ENCODE peak calls at places on chromosome 7, in four cellular contexts. One of them, this sample, is unnamed.

GRCh38 chr7:129949292-129950133 is 3.2 kb downstream of the UBE2H start:
- DNase-seq in colonic mucosa: peak; percentile 32
- DNase-seq in neural progenitor cell: peak; percentile 64
- DNase-seq in AG10803: peak; percentile 79
- DNase-seq in this sample: no peak

GRCh38 chr7:112215787-112216186 is 9.3 kb downstream of the ZNF277 start:
- DNase-seq in AG10803: no peak
- DNase-seq in neural progenitor cell: no peak
- DNase-seq in colonic mucosa: no peak
- DNase-seq in this sample: no peak

GRCh38 chr7:19321925-19322470 is 176.8 kb upstream of the FERD3L start:
- DNase-seq in AG10803: no peak
- DNase-seq in colonic mucosa: no peak
- DNase-seq in neural progenitor cell: no peak
- DNase-seq in this sample: no peak

GRCh38 chr7:105141068-105141467 is 127.1 kb downstream of the KMT2E start:
- DNase-seq in colonic mucosa: no peak
- DNase-seq in AG10803: peak; percentile 58
- DNase-seq in neural progenitor cell: peak; percentile 76
- DNase-seq in this sample: no peak

GRCh38 chr7:55138663-55139062 is 119.8 kb downstream of the EGFR start:
- DNase-seq in colonic mucosa: no peak
- DNase-seq in AG10803: no peak
- DNase-seq in neural progenitor cell: no peak
- DNase-seq in this sample: no peak

GRCh38 chr7:143373255-143373794 is 7.8 kb upstream of the ZYX start:
- DNase-seq in neural progenitor cell: no peak
- DNase-seq in AG10803: no peak
- DNase-seq in colonic mucosa: no peak
- DNase-seq in this sample: no peak

GRCh38 chr7:130009848-130010688 is 41.1 kb downstream of the ZC3HC1 start:
- DNase-seq in AG10803: peak; percentile 88
- DNase-seq in colonic mucosa: peak; percentile 19
- DNase-seq in neural progenitor cell: no peak
- DNase-seq in this sample: no peak

GRCh38 chr7:116393654-116394053 is 105.9 kb upstream of the CAV2 start:
- DNase-seq in AG10803: no peak
- DNase-seq in colonic mucosa: no peak
- DNase-seq in neural progenitor cell: no peak
- DNase-seq in this sample: no peak

GRCh38 chr7:137449016-137449415 is 105.5 kb upstream of the PTN start:
- DNase-seq in colonic mucosa: no peak
- DNase-seq in AG10803: no peak
- DNase-seq in neural progenitor cell: no peak
- DNase-seq in this sample: no peak

GRCh38 chr7:2605608-2606538 is 25.9 kb upstream of the TTYH3 start:
- DNase-seq in colonic mucosa: no peak
- DNase-seq in neural progenitor cell: no peak
- DNase-seq in AG10803: no peak
- DNase-seq in this sample: no peak

GRCh38 chr7:2604608-2605174 is 27.1 kb upstream of the TTYH3 start:
- DNase-seq in neural progenitor cell: no peak
- DNase-seq in colonic mucosa: no peak
- DNase-seq in AG10803: no peak
- DNase-seq in this sample: no peak

GRCh38 chr7:2607913-2608899 is 23.6 kb upstream of the TTYH3 start:
- DNase-seq in AG10803: no peak
- DNase-seq in colonic mucosa: no peak
- DNase-seq in neural progenitor cell: no peak
- DNase-seq in this sample: no peak

GRCh38 chr7:2607122-2607912 is 24.5 kb upstream of the TTYH3 start:
- DNase-seq in AG10803: peak; percentile 46
- DNase-seq in neural progenitor cell: no peak
- DNase-seq in colonic mucosa: peak; percentile 71
- DNase-seq in this sample: no peak

DNA sequence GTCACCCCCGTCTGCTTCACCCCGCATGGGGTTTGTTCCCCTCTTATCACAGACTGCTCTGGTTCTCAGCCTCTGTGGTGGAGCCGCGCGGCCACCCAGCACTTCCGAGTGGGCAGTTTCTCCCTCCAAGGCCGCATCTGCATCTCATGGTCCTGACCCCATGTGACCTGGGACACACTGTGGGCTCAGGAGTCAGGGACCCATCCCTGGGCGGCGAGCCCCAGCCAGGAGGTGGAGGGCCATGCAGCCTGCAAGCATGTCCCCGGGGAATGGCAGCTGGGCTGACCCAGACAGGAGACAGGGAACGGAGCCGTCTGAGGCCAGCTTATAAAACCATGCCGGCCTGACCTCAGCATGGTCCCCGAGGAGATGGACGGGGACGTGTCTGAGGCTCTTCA is 25.2 kb upstream of the TTYH3 start:
- DNase-seq in colonic mucosa: no peak
- DNase-seq in AG10803: no peak
- DNase-seq in neural progenitor cell: no peak
- DNase-seq in this sample: no peak
- H3K4me3 ChIP-seq in colonic mucosa: no peak overlapping the region
- H3K4me3 ChIP-seq in AG10803: no peak overlapping the region
- H3K4me3 ChIP-seq in neural progenitor cell: no peak overlapping the region
- H3K4me3 ChIP-seq in this sample: no peak overlapping the region

GRCh38 chr7:42736931-42737330 is 174.9 kb downstream of the C7orf25 start:
- DNase-seq in AG10803: no peak
- DNase-seq in colonic mucosa: no peak
- DNase-seq in neural progenitor cell: peak; percentile 16
- DNase-seq in this sample: no peak
- TF ChIP-seq CTCF in AG10803: peak; percentile 24
- TF ChIP-seq CTCF in colonic mucosa: no peak
- TF ChIP-seq CTCF in neural progenitor cell: peak; percentile 23
- TF ChIP-seq CTCF in this sample: no peak

DNA sequence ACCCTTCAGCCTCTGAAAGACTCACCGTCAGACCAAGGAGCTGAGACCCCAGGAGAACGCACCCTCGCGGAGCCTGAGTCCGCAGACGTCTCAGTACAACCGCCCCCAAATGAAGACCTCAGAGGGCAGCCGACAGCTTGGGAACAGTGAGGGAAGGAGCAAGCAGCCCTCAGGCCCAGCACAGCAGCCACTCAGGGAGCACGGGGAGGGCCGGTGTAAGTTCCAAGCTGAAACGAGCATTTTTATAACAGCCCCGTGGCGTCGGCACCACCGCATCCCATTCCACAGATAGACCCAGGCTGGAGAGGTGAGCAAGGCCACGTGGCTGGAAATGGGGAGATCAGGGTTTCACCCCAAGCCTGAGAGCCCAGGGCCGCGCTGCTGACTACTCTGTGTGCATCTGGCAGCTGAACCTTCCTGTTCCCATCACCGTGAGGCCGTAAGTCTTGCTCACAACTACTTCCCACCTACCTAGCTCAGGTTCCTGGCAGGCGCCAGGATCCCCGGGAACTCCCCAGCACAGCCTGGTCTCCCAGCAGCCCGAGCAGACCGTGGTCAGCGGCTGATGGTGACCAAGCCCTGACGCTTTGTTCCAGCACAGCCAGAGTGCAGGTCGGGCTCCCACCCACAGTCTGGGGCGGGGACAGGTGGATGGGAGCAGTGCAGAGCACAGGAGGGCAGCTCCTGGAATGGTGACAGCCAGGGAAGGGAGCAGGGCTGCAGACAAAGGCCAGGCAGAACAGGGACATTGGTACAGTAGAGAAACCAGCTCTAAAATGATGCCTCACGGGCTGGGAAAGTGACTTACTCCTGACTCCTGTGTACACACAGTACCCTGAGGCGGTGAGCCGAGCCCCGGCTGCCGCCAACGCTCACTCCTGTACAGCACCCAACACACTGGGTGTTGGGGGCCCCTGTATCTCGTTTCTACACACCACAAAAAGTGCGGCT is 6.1 kb upstream of the NOM1 start:
- DNase-seq in AG10803: no peak
- DNase-seq in colonic mucosa: no peak
- DNase-seq in neural progenitor cell: no peak
- DNase-seq in this sample: no peak
- H3K4me3 ChIP-seq in AG10803: no peak overlapping the region
- H3K4me3 ChIP-seq in colonic mucosa: no peak overlapping the region
- H3K4me3 ChIP-seq in neural progenitor cell: no peak overlapping the region
- H3K4me3 ChIP-seq in this sample: no peak overlapping the region

GRCh38 chr7:25949672-25950487 is 202.1 kb upstream of the NFE2L3 start:
- DNase-seq in neural progenitor cell: peak; percentile 65
- DNase-seq in colonic mucosa: peak; percentile 62
- DNase-seq in AG10803: no peak
- DNase-seq in this sample: no peak
- TF ChIP-seq CTCF in neural progenitor cell: no peak
- TF ChIP-seq CTCF in colonic mucosa: no peak
- TF ChIP-seq CTCF in AG10803: peak; percentile 6
- TF ChIP-seq CTCF in this sample: no peak

GRCh38 chr7:134545918-134546317 is 3.0 kb upstream of the AKR1B15 start:
- DNase-seq in AG10803: no peak
- DNase-seq in colonic mucosa: no peak
- DNase-seq in neural progenitor cell: no peak
- DNase-seq in this sample: no peak

GRCh38 chr7:134546903-134547737 is 1.8 kb upstream of the AKR1B15 start:
- DNase-seq in neural progenitor cell: peak; percentile 77
- DNase-seq in AG10803: peak; percentile 51
- DNase-seq in colonic mucosa: peak; percentile 85
- DNase-seq in this sample: no peak

GRCh38 chr7:134549366-134549765 is 456 bp downstream of the AKR1B15 start:
- DNase-seq in colonic mucosa: no peak
- DNase-seq in AG10803: no peak
- DNase-seq in neural progenitor cell: no peak
- DNase-seq in this sample: no peak

GRCh38 chr7:134548877-134549276 is at the start of gene AKR1B15:
- DNase-seq in colonic mucosa: no peak
- DNase-seq in neural progenitor cell: no peak
- DNase-seq in AG10803: peak; percentile 49
- DNase-seq in this sample: no peak

DNA sequence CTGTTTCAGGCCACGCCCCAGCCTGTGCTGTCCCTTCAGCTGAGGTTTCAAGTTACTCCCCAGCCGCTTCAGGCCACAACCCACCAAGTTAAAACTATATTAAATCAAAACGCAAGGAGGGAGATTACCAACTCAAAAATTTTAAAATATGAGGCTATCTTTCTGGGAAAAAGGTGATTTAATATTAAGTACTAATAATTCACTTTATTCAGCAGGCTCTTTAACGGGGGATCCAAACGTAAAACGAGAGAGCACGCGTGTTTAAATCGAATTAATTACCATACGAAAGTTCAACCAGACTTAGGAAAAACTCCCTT is 1.2 kb upstream of the AKR1B15 start:
- DNase-seq in neural progenitor cell: peak; percentile 93
- DNase-seq in AG10803: peak; percentile 54
- DNase-seq in colonic mucosa: no peak
- DNase-seq in this sample: no peak
- H3K4me3 ChIP-seq in neural progenitor cell: peak overlapping the region; percentile 54
- H3K4me3 ChIP-seq in AG10803: peak overlapping the region; percentile 62
- H3K4me3 ChIP-seq in colonic mucosa: peak overlapping the region; percentile 26
- H3K4me3 ChIP-seq in this sample: peak overlapping the region; percentile 25

GRCh38 chr7:148615085-148615750 is 24.7 kb downstream of the C7orf33 start:
- DNase-seq in colonic mucosa: no peak
- DNase-seq in neural progenitor cell: no peak
- DNase-seq in AG10803: no peak
- DNase-seq in this sample: no peak

GRCh38 chr7:148607151-148607661 is 16.6 kb downstream of the C7orf33 start:
- DNase-seq in colonic mucosa: no peak
- DNase-seq in AG10803: no peak
- DNase-seq in neural progenitor cell: peak; percentile 51
- DNase-seq in this sample: no peak

GRCh38 chr7:148609045-148609725 is 18.6 kb downstream of the C7orf33 start:
- DNase-seq in neural progenitor cell: no peak
- DNase-seq in AG10803: no peak
- DNase-seq in colonic mucosa: no peak
- DNase-seq in this sample: no peak

DNA sequence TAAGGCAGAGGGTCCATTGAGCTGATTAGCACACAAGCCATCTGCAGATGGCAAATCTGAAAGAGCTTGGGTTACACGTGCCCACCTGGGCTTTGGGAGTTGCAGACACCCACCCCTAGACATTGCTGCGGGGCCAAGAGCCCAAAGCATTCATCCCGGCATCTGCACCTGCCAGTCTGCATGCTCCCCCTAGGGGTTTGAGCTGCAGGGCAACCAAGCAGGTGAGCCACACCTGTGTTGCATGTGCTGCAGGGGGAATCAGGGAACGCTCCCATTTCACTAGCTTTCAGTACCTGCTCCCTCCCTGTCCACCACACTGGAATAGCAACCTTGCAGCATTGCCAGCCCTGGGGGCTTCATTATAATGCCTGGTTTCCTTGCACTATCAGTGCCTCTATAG is 21.1 kb downstream of the C7orf33 start:
- DNase-seq in colonic mucosa: no peak
- DNase-seq in neural progenitor cell: no peak
- DNase-seq in AG10803: no peak
- DNase-seq in this sample: no peak
- TF ChIP-seq CTCF in colonic mucosa: no peak
- TF ChIP-seq CTCF in neural progenitor cell: peak; percentile 21
- TF ChIP-seq CTCF in AG10803: no peak
- TF ChIP-seq CTCF in this sample: no peak

DNA sequence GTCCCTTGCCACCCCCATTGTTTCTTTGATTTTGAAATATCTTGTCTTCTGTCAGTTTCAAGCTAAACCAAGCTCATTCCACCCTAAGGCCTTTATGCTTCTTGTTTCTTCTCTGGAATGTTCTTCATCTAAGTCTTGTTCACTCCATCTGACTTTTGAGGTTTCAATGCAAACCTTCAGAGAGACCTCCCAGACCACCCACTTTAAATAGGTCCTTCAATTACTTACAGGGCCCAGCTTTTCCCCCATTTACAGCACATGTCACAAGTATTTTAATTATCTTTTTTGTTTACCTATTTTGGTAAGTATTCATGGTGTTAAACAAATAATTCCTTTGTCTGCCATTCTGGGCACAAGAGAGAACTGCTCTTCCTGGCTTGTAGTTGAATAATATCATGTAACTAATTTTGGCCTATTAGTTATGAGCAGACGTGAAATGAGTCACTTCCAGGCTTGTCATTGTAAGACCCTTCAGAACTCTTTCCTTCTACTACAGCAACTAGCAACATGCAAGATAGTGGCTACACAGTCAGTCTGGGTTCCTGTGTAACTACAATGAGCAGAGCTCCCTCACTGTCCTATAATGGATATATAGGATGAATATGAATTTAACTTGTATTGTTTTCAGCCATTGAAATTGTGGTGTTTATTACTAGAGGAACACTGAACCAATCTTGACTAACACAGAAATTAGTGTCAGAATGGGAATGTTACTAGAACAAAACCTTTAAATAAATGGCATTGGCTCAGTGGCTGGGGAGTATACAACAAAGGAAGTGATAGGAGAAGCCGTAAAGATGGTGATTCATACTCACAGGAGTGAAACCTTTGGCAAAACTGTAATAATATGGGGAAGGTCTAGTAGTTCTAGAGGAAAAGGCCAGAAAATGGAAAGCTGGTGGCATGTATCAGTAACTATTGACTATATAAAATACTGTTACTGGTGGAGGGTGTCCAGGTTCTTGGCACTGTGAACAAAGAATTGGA is 2.8 kb upstream of the MTPN start:
- DNase-seq in AG10803: no peak
- DNase-seq in colonic mucosa: no peak
- DNase-seq in neural progenitor cell: no peak
- DNase-seq in this sample: no peak
- H3K4me3 ChIP-seq in AG10803: peak overlapping the region; percentile 33
- H3K4me3 ChIP-seq in colonic mucosa: no peak overlapping the region
- H3K4me3 ChIP-seq in neural progenitor cell: no peak overlapping the region
- H3K4me3 ChIP-seq in this sample: no peak overlapping the region

This sample was measured in LNCaP clone FGC.